ENCODE peak calls at places on chromosomes 13 and 19, in five cellular contexts. One of them, this sample, is unnamed. For H3K27me3, the result is how much of the 10 kb centered on the place peaks cover.

GRCh38 chr19:49592486-49593232 is 1.7 kb downstream of the PRR12 start:
- DNase-seq in transverse colon: no peak
- DNase-seq in right cardiac atrium: no peak
- DNase-seq in aorta: no peak
- DNase-seq in pancreas: peak
- DNase-seq in this sample: no peak

GRCh38 chr13:31767175-31767900 is 28.0 kb downstream of the RXFP2 start:
- DNase-seq in transverse colon: no peak
- DNase-seq in right cardiac atrium: no peak
- DNase-seq in aorta: no peak
- DNase-seq in pancreas: no peak
- DNase-seq in this sample: no peak

GRCh38 chr13:35789335-35790166 is 313.1 kb upstream of the MAB21L1 start:
- DNase-seq in transverse colon: no peak
- DNase-seq in right cardiac atrium: no peak
- DNase-seq in aorta: no peak
- DNase-seq in pancreas: no peak
- DNase-seq in this sample: no peak

GRCh38 chr19:44809856-44810554 is 1.1 kb downstream of the BCAM start:
- DNase-seq in transverse colon: no peak
- DNase-seq in right cardiac atrium: peak
- DNase-seq in aorta: peak
- DNase-seq in pancreas: no peak
- DNase-seq in this sample: no peak

GRCh38 chr13:26335158-26335557 is 81.2 kb downstream of the CDK8 start:
- DNase-seq in transverse colon: no peak
- DNase-seq in right cardiac atrium: no peak
- DNase-seq in aorta: no peak
- DNase-seq in pancreas: no peak
- DNase-seq in this sample: no peak

GRCh38 chr13:19153782-19154450 is 27.7 kb downstream of the TUBA3C start:
- DNase-seq in transverse colon: no peak
- DNase-seq in right cardiac atrium: no peak
- DNase-seq in aorta: no peak
- DNase-seq in pancreas: no peak
- DNase-seq in this sample: no peak

GRCh38 chr19:16113727-16114126 is 2.0 kb downstream of the RAB8A start:
- DNase-seq in transverse colon: no peak
- DNase-seq in right cardiac atrium: no peak
- DNase-seq in aorta: no peak
- DNase-seq in pancreas: no peak
- DNase-seq in this sample: no peak

GRCh38 chr13:28843594-28843993 is 23.5 kb downstream of the MTUS2 start:
- DNase-seq in transverse colon: no peak
- DNase-seq in right cardiac atrium: no peak
- DNase-seq in aorta: no peak
- DNase-seq in pancreas: no peak
- DNase-seq in this sample: no peak

GRCh38 chr13:75764251-75764650 is 128.1 kb downstream of the LMO7 start:
- DNase-seq in transverse colon: no peak
- DNase-seq in right cardiac atrium: no peak
- DNase-seq in aorta: no peak
- DNase-seq in pancreas: no peak
- DNase-seq in this sample: no peak

GRCh38 chr13:59665184-59665583 is 498.5 kb downstream of the DIAPH3 start:
- DNase-seq in transverse colon: no peak
- DNase-seq in right cardiac atrium: no peak
- DNase-seq in aorta: no peak
- DNase-seq in pancreas: no peak
- DNase-seq in this sample: no peak

GRCh38 chr13:86445584-86446140 is 646.4 kb upstream of the SLITRK6 start:
- DNase-seq in transverse colon: no peak
- DNase-seq in right cardiac atrium: no peak
- DNase-seq in aorta: no peak
- DNase-seq in pancreas: no peak
- DNase-seq in this sample: no peak

GRCh38 chr13:105327727-105328126 is 1207.7 kb downstream of the EFNB2 start:
- DNase-seq in transverse colon: no peak
- DNase-seq in right cardiac atrium: no peak
- DNase-seq in aorta: no peak
- DNase-seq in pancreas: no peak
- DNase-seq in this sample: no peak

GRCh38 chr13:100753391-100753790 is 78.8 kb upstream of the TMTC4 start:
- DNase-seq in transverse colon: no peak
- DNase-seq in right cardiac atrium: no peak
- DNase-seq in aorta: no peak
- DNase-seq in pancreas: no peak
- DNase-seq in this sample: no peak

GRCh38 chr19:36031308-36031707 is 1.4 kb downstream of the CLIP3 start:
- DNase-seq in transverse colon: no peak
- DNase-seq in right cardiac atrium: no peak
- DNase-seq in aorta: no peak
- DNase-seq in pancreas: no peak
- DNase-seq in this sample: no peak

GRCh38 chr19:40702337-40703012 is 12.0 kb upstream of the NUMBL start:
- DNase-seq in transverse colon: no peak
- DNase-seq in right cardiac atrium: peak
- DNase-seq in aorta: no peak
- DNase-seq in pancreas: no peak
- DNase-seq in this sample: no peak

GRCh38 chr19:16076154-16076957 is at the start of gene TPM4:
- DNase-seq in transverse colon: peak
- DNase-seq in right cardiac atrium: peak
- DNase-seq in aorta: peak
- DNase-seq in pancreas: peak
- DNase-seq in this sample: peak

GRCh38 chr19:38287604-38288003 is 16.4 kb upstream of the C19orf33 start:
- DNase-seq in transverse colon: no peak
- DNase-seq in right cardiac atrium: no peak
- DNase-seq in aorta: no peak
- DNase-seq in pancreas: no peak
- DNase-seq in this sample: no peak

GRCh38 chr19:2616741-2617392 is 85.6 kb downstream of the GNG7 start:
- DNase-seq in transverse colon: peak
- DNase-seq in right cardiac atrium: no peak
- DNase-seq in aorta: peak
- DNase-seq in pancreas: peak
- DNase-seq in this sample: peak

GRCh38 chr19:6674868-6675305 is 4.9 kb upstream of the TNFSF14 start:
- DNase-seq in transverse colon: peak
- DNase-seq in right cardiac atrium: peak
- DNase-seq in aorta: peak
- DNase-seq in pancreas: no peak
- DNase-seq in this sample: peak

GRCh38 chr19:4583961-4584669 is 24.6 kb upstream of the SEMA6B start:
- DNase-seq in transverse colon: no peak
- DNase-seq in right cardiac atrium: no peak
- DNase-seq in aorta: no peak
- DNase-seq in pancreas: no peak
- DNase-seq in this sample: no peak

GRCh38 chr13:40446365-40446764 is 220.1 kb downstream of the FOXO1 start:
- DNase-seq in transverse colon: no peak
- DNase-seq in right cardiac atrium: no peak
- DNase-seq in aorta: no peak
- DNase-seq in pancreas: no peak
- DNase-seq in this sample: no peak

GRCh38 chr13:99854376-99854775 is 117.2 kb downstream of the ZIC5 start:
- DNase-seq in transverse colon: no peak
- DNase-seq in right cardiac atrium: no peak
- DNase-seq in aorta: no peak
- DNase-seq in pancreas: no peak
- DNase-seq in this sample: no peak

GRCh38 chr13:45564108-45564507 is 51.4 kb downstream of the ERICH6B start:
- DNase-seq in transverse colon: no peak
- DNase-seq in right cardiac atrium: no peak
- DNase-seq in aorta: no peak
- DNase-seq in pancreas: no peak
- DNase-seq in this sample: peak

GRCh38 chr13:43874512-43875092 is 4.9 kb downstream of the CCDC122 start:
- DNase-seq in transverse colon: no peak
- DNase-seq in right cardiac atrium: no peak
- DNase-seq in aorta: no peak
- DNase-seq in pancreas: no peak
- DNase-seq in this sample: no peak

GRCh38 chr13:96680898-96681297 is 313.4 kb downstream of the OXGR1 start:
- DNase-seq in transverse colon: no peak
- DNase-seq in right cardiac atrium: no peak
- DNase-seq in aorta: no peak
- DNase-seq in pancreas: no peak
- DNase-seq in this sample: no peak

GRCh38 chr13:96686286-96686685 is 308.0 kb downstream of the OXGR1 start:
- DNase-seq in transverse colon: no peak
- DNase-seq in right cardiac atrium: no peak
- DNase-seq in aorta: no peak
- DNase-seq in pancreas: no peak
- DNase-seq in this sample: no peak

GRCh38 chr13:96678801-96679200 is 315.5 kb downstream of the OXGR1 start:
- DNase-seq in transverse colon: no peak
- DNase-seq in right cardiac atrium: no peak
- DNase-seq in aorta: no peak
- DNase-seq in pancreas: no peak
- DNase-seq in this sample: no peak

GRCh38 chr13:96684472-96684871 is 309.8 kb downstream of the OXGR1 start:
- DNase-seq in transverse colon: no peak
- DNase-seq in right cardiac atrium: no peak
- DNase-seq in aorta: no peak
- DNase-seq in pancreas: no peak
- DNase-seq in this sample: no peak
- H3K27me3 ChIP-seq in transverse colon: under half
- H3K27me3 ChIP-seq in right cardiac atrium: under half
- H3K27me3 ChIP-seq in aorta: under half
- H3K27me3 ChIP-seq in pancreas: under half
- H3K27me3 ChIP-seq in this sample: under half

GRCh38 chr13:111324736-111325135 is 4.3 kb downstream of the TEX29 start:
- DNase-seq in transverse colon: no peak
- DNase-seq in right cardiac atrium: no peak
- DNase-seq in aorta: no peak
- DNase-seq in pancreas: no peak
- DNase-seq in this sample: no peak
- H3K27me3 ChIP-seq in transverse colon: under half
- H3K27me3 ChIP-seq in right cardiac atrium: under half
- H3K27me3 ChIP-seq in aorta: under half
- H3K27me3 ChIP-seq in pancreas: under half
- H3K27me3 ChIP-seq in this sample: under half

GRCh38 chr19:46402725-46403124 is 10.6 kb downstream of the CCDC8 start:
- DNase-seq in transverse colon: no peak
- DNase-seq in right cardiac atrium: no peak
- DNase-seq in aorta: peak
- DNase-seq in pancreas: peak
- DNase-seq in this sample: no peak
- H3K27me3 ChIP-seq in transverse colon: half or more
- H3K27me3 ChIP-seq in right cardiac atrium: under half
- H3K27me3 ChIP-seq in aorta: under half
- H3K27me3 ChIP-seq in pancreas: under half
- H3K27me3 ChIP-seq in this sample: under half

DNA sequence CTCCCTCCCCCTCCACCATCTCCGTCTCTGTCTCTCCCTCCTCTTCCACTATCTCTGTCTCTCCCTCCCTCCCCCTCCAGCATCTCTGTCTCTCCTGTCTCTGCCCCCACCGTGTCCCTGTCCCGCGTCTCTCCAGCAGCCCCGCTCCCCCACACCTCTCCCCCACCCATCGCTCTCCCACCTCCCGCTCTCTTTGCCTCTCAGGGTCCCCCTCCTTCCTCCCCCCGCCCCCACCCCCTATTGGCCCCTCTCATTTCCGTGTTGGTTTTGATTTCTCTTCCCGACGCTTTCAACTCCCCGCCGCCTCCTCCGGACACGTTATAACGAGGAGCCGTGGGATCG is 13.4 kb downstream of the ERFL start:
- DNase-seq in transverse colon: no peak
- DNase-seq in right cardiac atrium: no peak
- DNase-seq in aorta: no peak
- DNase-seq in pancreas: no peak
- DNase-seq in this sample: no peak
- H3K27me3 ChIP-seq in transverse colon: half or more
- H3K27me3 ChIP-seq in right cardiac atrium: under half
- H3K27me3 ChIP-seq in aorta: under half
- H3K27me3 ChIP-seq in pancreas: under half
- H3K27me3 ChIP-seq in this sample: under half

GRCh38 chr19:51687791-51688664 is 5.1 kb upstream of the SPACA6 start:
- DNase-seq in transverse colon: peak
- DNase-seq in right cardiac atrium: peak
- DNase-seq in aorta: peak
- DNase-seq in pancreas: peak
- DNase-seq in this sample: peak

GRCh38 chr19:51688665-51689571 is 4.2 kb upstream of the SPACA6 start:
- DNase-seq in transverse colon: peak
- DNase-seq in right cardiac atrium: peak
- DNase-seq in aorta: peak
- DNase-seq in pancreas: peak
- DNase-seq in this sample: peak

GRCh38 chr19:51689751-51690358 is 3.3 kb upstream of the SPACA6 start:
- DNase-seq in transverse colon: peak
- DNase-seq in right cardiac atrium: peak
- DNase-seq in aorta: peak
- DNase-seq in pancreas: peak
- DNase-seq in this sample: peak

GRCh38 chr19:51690359-51691121 is 2.6 kb upstream of the SPACA6 start:
- DNase-seq in transverse colon: peak
- DNase-seq in right cardiac atrium: peak
- DNase-seq in aorta: peak
- DNase-seq in pancreas: peak
- DNase-seq in this sample: peak

GRCh38 chr19:51686171-51686570 is 7.0 kb upstream of the SPACA6 start:
- DNase-seq in transverse colon: no peak
- DNase-seq in right cardiac atrium: no peak
- DNase-seq in aorta: no peak
- DNase-seq in pancreas: no peak
- DNase-seq in this sample: no peak
- H3K27me3 ChIP-seq in transverse colon: under half
- H3K27me3 ChIP-seq in right cardiac atrium: under half
- H3K27me3 ChIP-seq in aorta: under half
- H3K27me3 ChIP-seq in pancreas: under half
- H3K27me3 ChIP-seq in this sample: under half

This sample was measured in lung.